ENCODE peak calls at places on chromosome 17, in five cellular contexts. F is cardiac muscle cell, P is right lobe of liver, K is tibial artery, Z is neural progenitor cell. A is an unnamed sample. For H3K36me3, the result is how much of the 10 kb centered on the place peaks cover.

GRCh38 chr17:62720126-62720850 is 87.8 kb downstream of the MARCHF10 start:
- DNase-seq in F (no peak), P (no peak), K (no peak), Z (peak), A (no peak)

GRCh38 chr17:63550816-63551639 is 751 bp downstream of the DCAF7 start:
- DNase-seq in F (peak), P (no peak), K (no peak), Z (peak), A (no peak)

GRCh38 chr17:7972131-7972785 is 30.2 kb upstream of the GUCY2D start:
- DNase-seq in F (peak), P (no peak), K (no peak), Z (no peak), A (no peak)

GRCh38 chr17:10121971-10122707 is 76.3 kb downstream of the GAS7 start:
- DNase-seq in F (no peak), P (peak), K (peak), Z (no peak), A (no peak)

GRCh38 chr17:27256225-27257030 is 37.5 kb upstream of the WSB1 start:
- DNase-seq in F (peak), P (no peak), K (no peak), Z (no peak), A (no peak)

GRCh38 chr17:63275318-63275967 is 170.7 kb downstream of the CYB561 start:
- DNase-seq in F (peak), P (no peak), K (no peak), Z (no peak), A (no peak)

GRCh38 chr17:67829331-67829730 is 4.0 kb downstream of the BPTF start:
- DNase-seq in F (no peak), P (no peak), K (no peak), Z (peak), A (no peak)

GRCh38 chr17:82923366-82924113 is 83.7 kb upstream of the ZNF750 start:
- DNase-seq in F (no peak), P (peak), K (no peak), Z (no peak), A (peak)

GRCh38 chr17:50772251-50772650 is 4.9 kb upstream of the ANKRD40CL start:
- DNase-seq in F (no peak), P (no peak), K (no peak), Z (no peak), A (no peak)

GRCh38 chr17:76716834-76717205 is 6.1 kb upstream of the MXRA7 start:
- DNase-seq in F (peak), P (no peak), K (no peak), Z (no peak), A (no peak)

GRCh38 chr17:144936-145670 is 7.7 kb downstream of the SCGB1C2 start:
- DNase-seq in F (no peak), P (peak), K (no peak), Z (no peak), A (peak)

GRCh38 chr17:83177611-83178532 is 98.5 kb downstream of the METRNL start:
- DNase-seq in F (no peak), P (peak), K (no peak), Z (no peak), A (peak)

GRCh38 chr17:60677308-60678117 is at the start of gene BCAS3:
- DNase-seq in F (peak), P (peak), K (peak), Z (peak), A (peak)
- TF ChIP-seq CTCF in F (no peak), P (no peak), K (peak), Z (no peak), A (no peak)

DNA sequence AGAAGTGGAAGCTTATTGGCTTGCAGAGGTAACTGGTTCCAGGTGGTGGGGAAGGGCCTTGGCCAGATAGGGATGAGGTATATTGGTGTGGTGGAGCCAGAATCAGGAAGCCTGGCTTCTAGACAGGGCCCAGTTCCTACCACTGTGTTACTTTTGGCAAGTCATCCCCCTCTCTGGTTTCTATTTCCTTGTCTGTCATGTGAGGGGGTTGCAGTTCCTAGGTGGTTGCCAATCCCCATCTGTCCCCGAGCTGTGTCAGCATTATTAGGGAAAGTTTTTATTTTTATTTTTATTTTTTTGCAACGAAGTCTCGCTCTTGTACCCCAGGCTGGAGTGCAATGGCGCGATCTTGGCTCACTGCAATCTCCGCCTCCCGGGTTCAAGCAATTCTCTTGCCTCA is 3.0 kb downstream of the SMCR8 start:
- DNase-seq in F (no peak), P (no peak), K (no peak), Z (no peak), A (no peak)
- H3K36me3 ChIP-seq in F (under half), P (under half), K (half or more), Z (under half), A (under half)

GRCh38 chr17:40963838-40964237 is 2.9 kb downstream of the KRT39 start:
- DNase-seq in F (peak), P (no peak), K (no peak), Z (no peak), A (no peak)

GRCh38 chr17:40960144-40960543 is 6.6 kb downstream of the KRT39 start:
- DNase-seq in F (peak), P (no peak), K (no peak), Z (no peak), A (no peak)

GRCh38 chr17:40962059-40962561 is 4.6 kb downstream of the KRT39 start:
- DNase-seq in F (no peak), P (no peak), K (no peak), Z (no peak), A (no peak)

GRCh38 chr17:40958086-40958953 is 8.4 kb downstream of the KRT39 start:
- DNase-seq in F (no peak), P (no peak), K (no peak), Z (no peak), A (peak)

DNA sequence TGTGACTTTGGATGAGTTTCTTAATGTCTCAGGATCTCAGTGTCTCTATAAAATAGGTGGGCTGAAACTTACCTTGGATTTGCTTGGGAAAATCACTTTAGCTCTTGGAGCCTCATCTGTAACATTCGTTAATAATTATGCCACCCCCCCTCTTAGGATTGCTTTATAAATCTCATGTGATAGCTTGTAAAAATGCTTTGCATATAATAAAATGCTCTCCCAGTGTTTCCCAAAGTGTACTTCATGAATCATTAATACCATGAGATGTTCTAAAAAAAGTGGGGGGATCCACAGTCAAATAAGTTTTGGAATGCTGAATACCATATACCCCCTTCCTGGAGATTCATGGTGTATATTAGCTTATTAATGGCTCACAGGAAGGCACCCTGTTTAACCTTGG is 5.2 kb downstream of the KRT39 start:
- DNase-seq in F (no peak), P (no peak), K (no peak), Z (no peak), A (no peak)
- TF ChIP-seq CTCF in F (no peak), P (no peak), K (no peak), Z (no peak), A (no peak)

GRCh38 chr17:55435408-55435807 is 13.8 kb upstream of the MMD start:
- DNase-seq in F (no peak), P (no peak), K (no peak), Z (no peak), A (no peak)

GRCh38 chr17:55433629-55434422 is 12.2 kb upstream of the MMD start:
- DNase-seq in F (peak), P (no peak), K (peak), Z (no peak), A (no peak)

GRCh38 chr17:55437165-55437605 is 15.6 kb upstream of the MMD start:
- DNase-seq in F (no peak), P (no peak), K (no peak), Z (peak), A (no peak)

GRCh38 chr17:55434721-55435120 is 13.1 kb upstream of the MMD start:
- DNase-seq in F (no peak), P (no peak), K (no peak), Z (no peak), A (no peak)

GRCh38 chr17:55436224-55437164 is 14.9 kb upstream of the MMD start:
- DNase-seq in F (no peak), P (no peak), K (no peak), Z (no peak), A (no peak)
- H3K36me3 ChIP-seq in F (under half), P (under half), K (under half), Z (under half), A (under half)

GRCh38 chr17:46978489-46979022 is 497 bp downstream of the RPRML start:
- DNase-seq in F (peak), P (no peak), K (no peak), Z (peak), A (no peak)

GRCh38 chr17:46979023-46979870 is at the start of gene RPRML:
- DNase-seq in F (peak), P (no peak), K (no peak), Z (peak), A (peak)

GRCh38 chr17:46976626-46977270 is 2.3 kb downstream of the RPRML start:
- DNase-seq in F (no peak), P (no peak), K (no peak), Z (peak), A (no peak)

GRCh38 chr17:46977750-46978488 is 1.1 kb downstream of the RPRML start:
- DNase-seq in F (no peak), P (no peak), K (no peak), Z (peak), A (no peak)

DNA sequence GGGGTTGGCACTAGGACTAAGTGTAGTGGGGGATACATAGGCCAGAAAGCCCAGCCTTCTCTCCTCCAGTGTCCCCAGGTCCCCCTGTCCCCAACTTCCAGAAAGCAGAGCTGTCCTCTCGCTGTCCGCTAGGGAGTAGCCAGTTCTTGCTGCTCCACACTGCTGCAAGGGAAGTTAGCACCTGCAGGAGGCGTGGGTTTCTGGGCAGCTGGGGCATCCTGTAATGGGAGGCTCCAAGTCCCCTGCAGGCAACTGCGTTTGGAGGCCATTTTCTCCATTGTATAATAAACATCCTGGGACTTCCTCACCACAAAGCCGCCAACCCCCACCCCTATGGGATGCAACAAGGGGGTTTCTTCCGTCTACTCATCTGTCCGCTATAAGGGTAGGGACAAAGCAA is 1.7 kb downstream of the RPRML start:
- DNase-seq in F (peak), P (no peak), K (no peak), Z (peak), A (peak)
- TF ChIP-seq CTCF in F (peak), P (no peak), K (no peak), Z (peak), A (no peak)

DNA sequence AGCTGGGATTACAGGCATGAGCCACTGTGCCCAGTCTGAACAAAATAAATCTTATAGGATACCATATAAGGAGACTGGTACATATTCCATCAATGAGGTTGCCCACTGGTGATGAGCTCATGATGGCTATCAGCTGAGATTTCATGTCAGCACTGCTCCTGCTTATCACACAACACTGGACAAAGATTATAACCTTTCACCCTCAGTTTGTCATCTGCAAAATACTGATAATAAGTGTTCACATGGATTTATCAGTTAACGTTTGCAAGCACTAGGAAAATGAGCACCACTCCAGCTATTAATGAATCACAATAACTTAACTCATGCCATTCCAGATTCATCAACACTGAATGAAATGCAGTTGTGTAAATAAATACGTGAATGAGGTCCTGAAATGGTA is 83.7 kb downstream of the SSH2 start:
- DNase-seq in F (no peak), P (no peak), K (no peak), Z (no peak), A (no peak)
- H3K36me3 ChIP-seq in F (under half), P (under half), K (under half), Z (under half), A (under half)

GRCh38 chr17:78787444-78787843 is 5.4 kb upstream of the CYTH1 start:
- DNase-seq in F (no peak), P (no peak), K (no peak), Z (no peak), A (no peak)
- TF ChIP-seq CTCF in F (no peak), P (no peak), K (no peak), Z (no peak), A (no peak)

GRCh38 chr17:75499313-75500022 is 15.9 kb downstream of the CASKIN2 start:
- DNase-seq in F (peak), P (no peak), K (no peak), Z (no peak), A (no peak)

GRCh38 chr17:75501378-75502071 is 13.8 kb downstream of the CASKIN2 start:
- DNase-seq in F (no peak), P (no peak), K (no peak), Z (no peak), A (no peak)

GRCh38 chr17:75500419-75501216 is 14.7 kb downstream of the CASKIN2 start:
- DNase-seq in F (no peak), P (no peak), K (no peak), Z (no peak), A (no peak)

GRCh38 chr17:75498019-75498725 is 17.2 kb downstream of the CASKIN2 start:
- DNase-seq in F (no peak), P (no peak), K (no peak), Z (no peak), A (no peak)

DNA sequence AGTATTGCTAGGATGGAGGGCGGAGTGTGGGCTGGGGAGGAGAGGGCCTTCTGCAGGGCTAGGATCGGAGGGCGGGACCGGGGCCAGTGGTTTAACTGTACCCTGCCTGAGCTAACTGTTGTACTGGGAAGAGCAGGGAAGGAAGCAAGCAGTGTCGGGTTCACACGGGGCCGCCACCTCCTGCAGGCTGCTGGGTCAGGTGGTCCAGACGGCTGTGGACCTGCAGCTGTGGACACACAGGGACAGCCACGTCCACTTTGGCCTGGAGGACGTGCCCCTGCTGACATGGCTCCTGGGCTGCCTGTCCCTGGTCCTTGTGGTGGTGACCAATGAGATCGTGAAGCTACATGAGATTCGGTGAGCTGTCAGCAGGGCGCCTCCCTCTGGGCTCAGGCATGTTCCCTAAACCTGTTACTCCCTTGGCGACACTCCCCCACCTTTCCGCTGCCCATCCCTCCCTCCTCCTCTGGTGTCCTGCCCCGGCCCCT is 16.6 kb downstream of the CASKIN2 start:
- DNase-seq in F (peak), P (no peak), K (no peak), Z (no peak), A (no peak)
- H3K36me3 ChIP-seq in F (under half), P (under half), K (half or more), Z (under half), A (under half)

GRCh38 chr17:72087876-72088275 is 32.9 kb upstream of the SOX9 start:
- DNase-seq in F (no peak), P (no peak), K (no peak), Z (no peak), A (no peak)

GRCh38 chr17:72095316-72095715 is 25.5 kb upstream of the SOX9 start:
- DNase-seq in F (no peak), P (no peak), K (no peak), Z (no peak), A (no peak)

GRCh38 chr17:72090108-72090507 is 30.7 kb upstream of the SOX9 start:
- DNase-seq in F (peak), P (no peak), K (no peak), Z (no peak), A (no peak)

GRCh38 chr17:72092710-72093322 is 28.0 kb upstream of the SOX9 start:
- DNase-seq in F (no peak), P (no peak), K (no peak), Z (no peak), A (no peak)

GRCh38 chr17:72089453-72089987 is 31.3 kb upstream of the SOX9 start:
- DNase-seq in F (no peak), P (no peak), K (no peak), Z (no peak), A (no peak)
- TF ChIP-seq CTCF in F (no peak), P (no peak), K (no peak), Z (no peak), A (no peak)

GRCh38 chr17:4556996-4557395 is 1.8 kb upstream of the MYBBP1A start:
- DNase-seq in F (no peak), P (no peak), K (no peak), Z (no peak), A (peak)
- H3K36me3 ChIP-seq in F (under half), P (under half), K (under half), Z (under half), A (under half)